ENCODE peak calls at places on chromosome 17, in five cellular contexts. One of them, this sample, is unnamed.
A peak's percentile ranks its signal among the peaks of the same experiment; 100 is the strongest.

GRCh38 chr17:17443173-17443572 is 33.6 kb upstream of the MED9 start:
- DNase-seq in stimulated activated CD4-positive, alpha-beta T cell treated with anti-CD3 and anti-CD28 coated beads, Interleukin-15, amount 100 ng/mL, for 1 hour: no peak
- DNase-seq in ecto neural progenitor cell: no peak
- DNase-seq in colonic mucosa: no peak
- DNase-seq in Calu3: no peak
- DNase-seq in this sample: no peak

GRCh38 chr17:79132271-79133064 is 57.8 kb downstream of the ENGASE start:
- DNase-seq in Calu3: no peak
- DNase-seq in ecto neural progenitor cell: no peak
- DNase-seq in colonic mucosa: no peak
- DNase-seq in stimulated activated CD4-positive, alpha-beta T cell treated with anti-CD3 and anti-CD28 coated beads, Interleukin-15, amount 100 ng/mL, for 1 hour: no peak
- DNase-seq in this sample: no peak

GRCh38 chr17:2996208-2996855 is 67.1 kb downstream of the OR1D5 start:
- DNase-seq in Calu3: no peak
- DNase-seq in colonic mucosa: no peak
- DNase-seq in stimulated activated CD4-positive, alpha-beta T cell treated with anti-CD3 and anti-CD28 coated beads, Interleukin-15, amount 100 ng/mL, for 1 hour: no peak
- DNase-seq in ecto neural progenitor cell: no peak
- DNase-seq in this sample: no peak

GRCh38 chr17:43740541-43740940 is 18.1 kb downstream of the SOST start:
- DNase-seq in Calu3: no peak
- DNase-seq in stimulated activated CD4-positive, alpha-beta T cell treated with anti-CD3 and anti-CD28 coated beads, Interleukin-15, amount 100 ng/mL, for 1 hour: no peak
- DNase-seq in ecto neural progenitor cell: no peak
- DNase-seq in colonic mucosa: no peak
- DNase-seq in this sample: no peak

GRCh38 chr17:51439395-51440229 is 179.3 kb downstream of the UTP18 start:
- DNase-seq in ecto neural progenitor cell: no peak
- DNase-seq in Calu3: no peak
- DNase-seq in stimulated activated CD4-positive, alpha-beta T cell treated with anti-CD3 and anti-CD28 coated beads, Interleukin-15, amount 100 ng/mL, for 1 hour: no peak
- DNase-seq in colonic mucosa: no peak
- DNase-seq in this sample: no peak

GRCh38 chr17:15361592-15361991 is 20.2 kb upstream of the TEKT3 start:
- DNase-seq in colonic mucosa: no peak
- DNase-seq in Calu3: no peak
- DNase-seq in stimulated activated CD4-positive, alpha-beta T cell treated with anti-CD3 and anti-CD28 coated beads, Interleukin-15, amount 100 ng/mL, for 1 hour: no peak
- DNase-seq in ecto neural progenitor cell: no peak
- DNase-seq in this sample: no peak

GRCh38 chr17:10585529-10585928 is 36.1 kb upstream of the MYH2 start:
- DNase-seq in ecto neural progenitor cell: no peak
- DNase-seq in Calu3: no peak
- DNase-seq in stimulated activated CD4-positive, alpha-beta T cell treated with anti-CD3 and anti-CD28 coated beads, Interleukin-15, amount 100 ng/mL, for 1 hour: no peak
- DNase-seq in colonic mucosa: no peak
- DNase-seq in this sample: no peak

GRCh38 chr17:31415640-31416502 is 24.4 kb downstream of the RAB11FIP4 start:
- DNase-seq in colonic mucosa: no peak
- DNase-seq in stimulated activated CD4-positive, alpha-beta T cell treated with anti-CD3 and anti-CD28 coated beads, Interleukin-15, amount 100 ng/mL, for 1 hour: no peak
- DNase-seq in Calu3: no peak
- DNase-seq in ecto neural progenitor cell: no peak
- DNase-seq in this sample: no peak

GRCh38 chr17:44297975-44298374 is 10.4 kb upstream of the RUNDC3A start:
- DNase-seq in colonic mucosa: no peak
- DNase-seq in ecto neural progenitor cell: no peak
- DNase-seq in Calu3: no peak
- DNase-seq in stimulated activated CD4-positive, alpha-beta T cell treated with anti-CD3 and anti-CD28 coated beads, Interleukin-15, amount 100 ng/mL, for 1 hour: no peak
- DNase-seq in this sample: no peak

GRCh38 chr17:45700171-45701090 is 83.7 kb upstream of the CRHR1 start:
- DNase-seq in ecto neural progenitor cell: no peak
- DNase-seq in Calu3: no peak
- DNase-seq in colonic mucosa: no peak
- DNase-seq in stimulated activated CD4-positive, alpha-beta T cell treated with anti-CD3 and anti-CD28 coated beads, Interleukin-15, amount 100 ng/mL, for 1 hour: no peak
- DNase-seq in this sample: no peak

GRCh38 chr17:31448467-31449077 is 57.1 kb downstream of the RAB11FIP4 start:
- DNase-seq in stimulated activated CD4-positive, alpha-beta T cell treated with anti-CD3 and anti-CD28 coated beads, Interleukin-15, amount 100 ng/mL, for 1 hour: no peak
- DNase-seq in colonic mucosa: no peak
- DNase-seq in ecto neural progenitor cell: no peak
- DNase-seq in Calu3: peak; percentile 18
- DNase-seq in this sample: no peak

GRCh38 chr17:5352681-5353289 is 66.7 kb downstream of the NUP88 start:
- DNase-seq in ecto neural progenitor cell: no peak
- DNase-seq in Calu3: no peak
- DNase-seq in stimulated activated CD4-positive, alpha-beta T cell treated with anti-CD3 and anti-CD28 coated beads, Interleukin-15, amount 100 ng/mL, for 1 hour: no peak
- DNase-seq in colonic mucosa: no peak
- DNase-seq in this sample: no peak

GRCh38 chr17:46059457-46059856 is 60.4 kb downstream of the STH start:
- DNase-seq in colonic mucosa: no peak
- DNase-seq in ecto neural progenitor cell: no peak
- DNase-seq in stimulated activated CD4-positive, alpha-beta T cell treated with anti-CD3 and anti-CD28 coated beads, Interleukin-15, amount 100 ng/mL, for 1 hour: no peak
- DNase-seq in Calu3: no peak
- DNase-seq in this sample: no peak

This sample was measured in activated naive CD8-positive, alpha-beta T cell treated with anti-CD3 and anti-CD28 coated beads, Interleukin-2, amount 50 U/mL, for 16 hours.